ENCODE peak calls at places on chromosome 5, in four cellular contexts. V is HCT116, J is K562, R is SK-N-SH. D is an unnamed sample.

GRCh38 chr5:94181940-94182339 is 436.5 kb downstream of the KIAA0825 start:
- DNase-seq in V (peak; percentile 6), R (no peak), J (peak; percentile 3), D (peak; percentile 13)

GRCh38 chr5:176796970-176797369 is 13.4 kb upstream of the UNC5A start:
- DNase-seq in R (no peak), V (no peak), J (no peak), D (no peak)

GRCh38 chr5:148541054-148541835 is 113.1 kb downstream of the HTR4 start:
- DNase-seq in J (no peak), R (no peak), V (no peak), D (no peak)

GRCh38 chr5:141973871-141974595 is 5.1 kb downstream of the RNF14 start:
- DNase-seq in J (no peak), V (no peak), R (no peak), D (no peak)

GRCh38 chr5:2752875-2753435 is 1.5 kb upstream of the IRX2 start:
- DNase-seq in J (no peak), V (no peak), R (no peak), D (no peak)

GRCh38 chr5:150175536-150175935 is 9.0 kb downstream of the CDX1 start:
- DNase-seq in J (peak; percentile 67), V (peak; percentile 19), R (peak; percentile 83), D (peak; percentile 62)

GRCh38 chr5:15584528-15584927 is 84.5 kb downstream of the FBXL7 start:
- DNase-seq in R (no peak), J (no peak), V (no peak), D (no peak)

GRCh38 chr5:111703662-111704061 is 53.3 kb downstream of the NREP start:
- DNase-seq in J (no peak), V (no peak), R (no peak), D (no peak)

GRCh38 chr5:123599171-123599570 is 87.2 kb downstream of the CSNK1G3 start:
- DNase-seq in J (no peak), R (no peak), V (no peak), D (no peak)

GRCh38 chr5:170131235-170131634 is 25.5 kb downstream of the FOXI1 start:
- DNase-seq in R (no peak), V (no peak), J (no peak), D (no peak)

GRCh38 chr5:132103380-132103951 is 29.9 kb downstream of the CSF2 start:
- DNase-seq in V (peak; percentile 86), R (peak; percentile 43), J (peak; percentile 89), D (peak; percentile 48)

GRCh38 chr5:154090656-154091055 is 51.9 kb downstream of the MFAP3 start:
- DNase-seq in V (no peak), R (no peak), J (no peak), D (no peak)

GRCh38 chr5:130874861-130875419 is 290.1 kb downstream of the HINT1 start:
- DNase-seq in V (no peak), R (no peak), J (no peak), D (no peak)

GRCh38 chr5:178673801-178674200 is 47.0 kb upstream of the CLK4 start:
- DNase-seq in V (no peak), J (no peak), R (no peak), D (no peak)

GRCh38 chr5:107218457-107219193 is 452.1 kb downstream of the EFNA5 start:
- DNase-seq in V (no peak), R (no peak), J (no peak), D (no peak)
- TF ChIP-seq ELF1 in V (no peak), R (no peak), J (no peak), D (no peak)

DNA sequence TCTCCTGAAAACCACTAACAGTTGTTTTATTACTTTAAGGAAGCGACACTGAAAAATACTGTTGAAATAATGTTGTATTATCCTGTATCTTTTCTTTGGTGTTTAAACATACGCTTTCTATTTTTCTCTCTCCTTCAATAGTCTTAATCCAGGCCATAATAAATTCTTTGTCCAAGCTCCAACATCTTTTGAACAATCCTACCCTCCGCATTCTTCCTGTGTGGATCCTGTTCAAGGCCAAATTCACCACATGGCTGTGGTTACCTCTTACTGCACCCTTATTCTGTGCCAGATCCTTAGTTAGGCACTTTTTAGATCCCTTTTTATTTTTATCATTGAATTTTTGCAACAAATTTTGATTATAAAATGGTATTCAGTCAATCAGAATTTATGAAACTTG is 1691.5 kb downstream of the MAT2B start:
- DNase-seq in V (no peak), J (no peak), R (no peak), D (no peak)
- TF ChIP-seq ELF1 in V (no peak), J (no peak), R (no peak), D (no peak)

DNA sequence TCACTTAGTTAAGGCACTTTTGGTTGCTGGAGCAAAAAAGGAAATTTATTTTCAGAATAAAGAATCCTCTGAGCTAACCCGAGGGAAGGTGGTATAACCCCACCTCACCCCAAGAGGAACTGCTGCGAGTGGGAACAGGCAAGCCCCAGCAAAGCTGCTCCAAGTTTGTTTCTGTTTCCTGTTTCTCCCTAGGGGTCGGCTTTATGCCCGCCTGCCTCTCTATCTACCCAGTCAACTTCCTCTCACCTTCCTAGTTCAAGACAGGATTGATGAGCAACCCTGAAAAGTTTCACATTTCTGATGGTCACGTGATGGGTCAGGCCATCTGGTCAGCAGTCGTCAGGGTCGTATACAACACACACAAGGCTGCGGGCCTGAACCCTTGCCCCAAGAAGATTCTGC is 31.1 kb downstream of the TRIO start:
- DNase-seq in V (no peak), R (peak; percentile 33), J (no peak), D (no peak)
- TF ChIP-seq ELF1 in V (no peak), R (no peak), J (no peak), D (no peak)

GRCh38 chr5:173909205-173909604 is 21.1 kb downstream of the CPEB4 start:
- DNase-seq in J (no peak), V (no peak), R (no peak), D (no peak)

GRCh38 chr5:173903396-173904140 is 15.4 kb downstream of the CPEB4 start:
- DNase-seq in V (no peak), R (no peak), J (no peak), D (no peak)

GRCh38 chr5:173907686-173908371 is 19.7 kb downstream of the CPEB4 start:
- DNase-seq in R (no peak), V (no peak), J (no peak), D (no peak)

GRCh38 chr5:173910215-173910614 is 22.1 kb downstream of the CPEB4 start:
- DNase-seq in R (no peak), V (no peak), J (no peak), D (no peak)

GRCh38 chr5:173907284-173907683 is 19.1 kb downstream of the CPEB4 start:
- DNase-seq in R (no peak), V (no peak), J (no peak), D (no peak)
- TF ChIP-seq ELF1 in R (no peak), V (no peak), J (no peak), D (no peak)

DNA sequence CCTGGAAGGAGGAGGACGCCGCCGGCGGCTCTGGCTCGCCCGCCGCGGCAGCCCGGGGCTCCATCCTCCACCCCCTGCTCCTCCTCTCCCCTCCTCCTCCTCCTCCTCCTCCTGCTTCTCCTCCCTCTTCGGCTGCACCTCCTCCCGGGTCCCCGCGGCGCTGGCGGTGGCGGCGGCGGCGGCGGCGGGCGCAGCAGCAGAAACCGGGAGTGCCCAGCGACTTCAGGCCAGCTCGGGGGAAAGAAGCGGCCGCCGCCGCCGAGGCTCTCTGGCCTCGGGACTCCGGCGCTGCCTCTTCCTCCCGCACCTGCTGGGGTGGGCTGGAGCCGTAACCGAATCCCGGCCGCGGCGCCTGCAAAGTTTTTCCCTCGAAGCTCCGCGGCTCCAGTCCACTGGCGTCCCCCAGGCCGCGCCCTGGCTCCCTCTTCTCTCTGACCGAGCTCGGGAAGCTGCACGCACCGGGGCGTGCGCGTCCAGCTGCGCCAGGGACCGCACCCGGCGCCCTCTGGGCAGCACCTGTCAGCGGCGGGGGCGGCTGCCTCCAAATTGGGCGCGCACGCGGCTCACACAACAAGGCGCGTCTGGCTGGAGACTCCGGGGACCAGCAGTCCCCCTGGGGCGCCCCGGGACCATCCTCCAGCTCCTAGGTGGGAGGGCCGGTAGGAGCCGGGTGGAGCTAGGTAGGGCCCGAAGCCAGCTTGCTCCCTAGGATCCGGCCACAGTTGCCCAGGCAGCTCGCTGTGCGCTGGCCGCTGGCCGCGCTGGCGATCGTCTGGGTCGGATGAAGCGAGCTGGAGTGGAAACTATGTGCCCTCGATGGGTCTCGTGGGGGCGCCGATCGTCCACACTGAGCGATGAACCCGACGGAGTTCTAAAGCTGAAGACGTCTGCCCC is at the start of gene MCTP1:
- DNase-seq in V (no peak), R (peak; percentile 60), J (peak; percentile 3), D (no peak)
- TF ChIP-seq ELF1 in V (no peak), R (no peak), J (no peak), D (no peak)

GRCh38 chr5:140113180-140113698 is 670 bp upstream of the PURA start:
- DNase-seq in J (peak; percentile 51), V (no peak), R (peak; percentile 73), D (no peak)
- TF ChIP-seq ELF1 in J (no peak), V (no peak), R (no peak), D (no peak)